ENCODE peak calls at places on chromosomes 12 and 14, in seven cellular contexts. I is tibial nerve, H is ovary, N is fibroblast of lung, D is RWPE1, Z is heart right ventricle, C is brain microvascular endothelial cell. G is an unnamed sample.

GRCh38 chr14:99596071-99596627 is 7.9 kb downstream of the CCDC85C start:
- DNase-seq in I (no peak), Z (no peak), D (no peak), N (no peak), H (no peak), C (no peak), G (no peak)

GRCh38 chr12:115871714-115872113 is 405.8 kb downstream of the MED13L start:
- DNase-seq in C (peak), N (peak), Z (no peak), H (no peak), D (peak), I (no peak), G (no peak)

GRCh38 chr12:46437411-46437810 is 64.8 kb upstream of the SLC38A2 start:
- DNase-seq in I (no peak), C (no peak), Z (no peak), D (no peak), N (no peak), H (no peak), G (no peak)

GRCh38 chr12:99386907-99387306 is 260.6 kb upstream of the GARIN6 start:
- DNase-seq in H (no peak), N (peak), I (no peak), D (no peak), C (peak), Z (no peak), G (no peak)

GRCh38 chr14:99234366-99234765 is 37.6 kb downstream of the BCL11B start:
- DNase-seq in I (no peak), N (no peak), H (no peak), D (no peak), Z (no peak), C (no peak), G (no peak)

GRCh38 chr14:105249175-105250007 is 1.1 kb downstream of the BTBD6 start:
- DNase-seq in I (no peak), H (no peak), Z (no peak), D (no peak), C (peak), N (peak), G (peak)

GRCh38 chr12:72030272-72030671 is 91.6 kb downstream of the TPH2 start:
- DNase-seq in N (peak), C (no peak), D (no peak), Z (no peak), I (no peak), H (no peak), G (no peak)

GRCh38 chr12:52203126-52203921 is 11.5 kb upstream of the KRT80 start:
- DNase-seq in D (no peak), C (peak), I (peak), N (peak), H (peak), Z (no peak), G (peak)

GRCh38 chr12:108477055-108477880 is 37.8 kb upstream of the FICD start:
- DNase-seq in I (no peak), N (no peak), Z (no peak), D (no peak), C (no peak), H (no peak), G (no peak)

GRCh38 chr12:6613015-6613775 is 6.0 kb upstream of the CHD4 start:
- DNase-seq in Z (peak), N (peak), C (peak), H (peak), I (peak), D (peak), G (peak)

GRCh38 chr12:112005419-112006395 is 7.3 kb downstream of the TMEM116 start:
- DNase-seq in N (peak), Z (no peak), C (no peak), D (peak), I (no peak), H (no peak), G (no peak)

GRCh38 chr14:53347046-53347445 is 193.9 kb upstream of the DDHD1 start:
- DNase-seq in N (no peak), C (no peak), D (no peak), H (no peak), I (no peak), Z (no peak), G (no peak)

GRCh38 chr14:22483863-22484593 is 105.0 kb downstream of the DAD1 start:
- DNase-seq in I (no peak), H (no peak), Z (no peak), N (no peak), C (peak), D (no peak), G (no peak)

GRCh38 chr14:105375635-105376057 is 22.7 kb upstream of the TEX22 start:
- DNase-seq in D (no peak), C (peak), H (no peak), N (peak), I (no peak), Z (no peak), G (no peak)

GRCh38 chr12:15214851-15215601 is 6.2 kb downstream of the RERG start:
- DNase-seq in C (no peak), Z (no peak), H (no peak), N (no peak), I (no peak), D (no peak), G (no peak)

GRCh38 chr12:41970744-41971143 is 173.9 kb downstream of the GXYLT1 start:
- DNase-seq in N (no peak), I (no peak), H (no peak), C (no peak), D (no peak), Z (no peak), G (no peak)

GRCh38 chr12:50541139-50541538 is 36.4 kb downstream of the DIP2B start:
- DNase-seq in H (no peak), N (no peak), D (no peak), Z (no peak), C (no peak), I (no peak), G (no peak)

GRCh38 chr14:68879841-68880575 is 87.1 kb upstream of the ZFP36L1 start:
- DNase-seq in C (no peak), H (no peak), N (no peak), Z (no peak), D (no peak), I (no peak), G (no peak)

GRCh38 chr12:74418573-74418972 is 119.1 kb upstream of the ATXN7L3B start:
- DNase-seq in N (no peak), I (no peak), Z (no peak), D (no peak), H (no peak), C (no peak), G (no peak)

GRCh38 chr12:49698619-49699545 is 8.3 kb downstream of the FMNL3 start:
- DNase-seq in N (peak), D (no peak), Z (peak), H (no peak), C (peak), I (no peak), G (peak)

GRCh38 chr12:103917873-103918272 is 12.3 kb upstream of the HSP90B1 start:
- DNase-seq in N (no peak), Z (no peak), I (no peak), H (no peak), D (no peak), C (no peak), G (no peak)

GRCh38 chr12:131089526-131090253 is 136.0 kb downstream of the ADGRD1 start:
- DNase-seq in N (no peak), D (no peak), H (no peak), Z (peak), I (peak), C (no peak), G (no peak)

GRCh38 chr14:67515386-67516079 is 17.6 kb upstream of the PLEKHH1 start:
- DNase-seq in C (no peak), D (no peak), I (no peak), N (peak), H (no peak), Z (peak), G (no peak)

GRCh38 chr14:39264057-39264456 is 30.3 kb downstream of the MIA2 start:
- DNase-seq in C (no peak), D (no peak), H (no peak), Z (no peak), N (no peak), I (no peak), G (no peak)

GRCh38 chr12:19031032-19031431 is 98.5 kb upstream of the PLEKHA5 start:
- DNase-seq in H (no peak), N (peak), I (no peak), C (peak), D (peak), Z (no peak), G (no peak)

GRCh38 chr12:38785376-38785775 is 120.0 kb downstream of the CPNE8 start:
- DNase-seq in N (no peak), I (no peak), Z (no peak), D (no peak), H (no peak), C (no peak), G (no peak)

GRCh38 chr12:28099862-28100261 is 90.4 kb upstream of the CCDC91 start:
- DNase-seq in H (no peak), N (no peak), I (no peak), C (no peak), D (no peak), Z (no peak), G (no peak)

GRCh38 chr12:109120095-109120494 is 3.7 kb downstream of the ACACB start:
- DNase-seq in Z (no peak), H (no peak), I (no peak), D (no peak), C (no peak), N (no peak), G (no peak)

GRCh38 chr12:32589165-32589891 is 89.8 kb upstream of the DNM1L start:
- DNase-seq in H (no peak), D (no peak), I (no peak), Z (no peak), C (no peak), N (no peak), G (no peak)

GRCh38 chr12:32586390-32586789 is 92.7 kb upstream of the DNM1L start:
- DNase-seq in Z (no peak), I (no peak), H (no peak), C (peak), N (peak), D (peak), G (no peak)

GRCh38 chr12:32587536-32588346 is 91.4 kb upstream of the DNM1L start:
- DNase-seq in H (no peak), N (no peak), I (no peak), C (no peak), D (no peak), Z (no peak), G (no peak)

GRCh38 chr12:32585680-32586079 is 93.4 kb upstream of the DNM1L start:
- DNase-seq in H (no peak), Z (no peak), D (no peak), N (no peak), C (no peak), I (no peak), G (no peak)

DNA sequence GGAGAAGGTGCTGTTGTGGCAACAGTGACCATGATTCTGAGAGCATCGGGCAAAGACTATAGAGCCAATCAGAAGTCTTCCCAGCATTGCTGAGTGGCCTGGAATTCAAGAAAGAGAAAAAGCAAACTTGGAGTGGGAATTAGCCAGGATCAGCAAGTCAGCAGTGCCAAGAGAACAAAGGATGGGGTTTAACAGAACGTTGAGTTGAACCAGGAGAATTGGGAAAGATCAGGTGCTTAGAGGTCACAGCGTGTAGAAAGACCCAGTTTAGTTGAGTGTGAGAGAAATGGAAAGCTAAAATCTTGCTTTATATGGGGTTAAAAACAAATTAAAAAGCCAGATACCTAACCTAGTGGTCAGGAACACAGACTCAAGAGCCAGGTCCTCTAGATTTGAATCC is 90.5 kb upstream of the DNM1L start:
- DNase-seq in I (no peak), D (no peak), N (no peak), Z (no peak), C (no peak), H (no peak), G (no peak)
- H3K27ac ChIP-seq in I (no peak), D (no peak), N (no peak), Z (no peak), C (no peak), H (no peak), G (no peak)

DNA sequence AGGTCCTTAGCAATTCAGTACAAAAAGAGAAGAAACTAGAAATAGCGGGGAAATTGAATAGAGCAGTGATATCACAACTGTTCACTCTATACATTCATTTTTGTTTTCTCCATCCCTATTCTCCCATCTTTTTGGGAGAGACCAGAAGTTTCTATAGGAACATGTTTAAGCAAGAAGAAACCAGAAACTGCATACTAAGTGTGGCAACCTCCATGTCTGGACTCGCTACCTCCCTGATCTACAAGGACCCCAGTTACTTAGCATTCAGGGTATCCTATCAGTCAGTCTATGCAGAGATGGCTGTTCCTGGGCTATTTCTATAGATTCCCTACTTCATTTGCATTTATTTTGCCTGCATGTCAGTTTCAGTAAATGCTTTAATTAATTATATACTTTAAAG is 178.6 kb downstream of the PHLDA1 start:
- DNase-seq in N (no peak), D (no peak), C (no peak), H (no peak), Z (no peak), I (no peak), G (no peak)
- H3K27ac ChIP-seq in N (no peak), D (no peak), C (no peak), H (no peak), Z (no peak), I (no peak), G (no peak)

GRCh38 chr12:5260086-5260485 is 171.8 kb upstream of the NTF3 start:
- DNase-seq in N (peak), D (no peak), C (no peak), I (no peak), Z (no peak), H (no peak), G (no peak)
- H3K27ac ChIP-seq in N (no peak), D (no peak), C (no peak), I (no peak), Z (no peak), H (no peak), G (no peak)

DNA sequence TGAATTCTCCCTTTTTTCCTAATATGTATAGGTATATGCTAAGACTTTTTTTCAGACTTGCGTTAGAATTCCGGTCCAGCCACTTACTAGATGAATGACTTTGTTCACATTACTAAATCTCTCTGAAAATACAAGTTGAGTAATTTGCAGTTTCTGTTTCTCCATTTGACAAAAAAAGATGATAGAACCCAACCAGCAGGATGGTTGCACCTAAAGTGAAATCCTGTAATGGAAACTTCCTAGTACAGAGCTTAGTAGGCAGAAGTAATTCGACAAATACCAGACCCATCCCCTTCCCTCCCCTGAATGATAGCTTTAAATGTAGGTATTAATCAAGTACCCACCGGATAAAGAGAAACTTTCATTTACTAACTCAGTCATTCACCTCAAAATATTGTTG is 113.6 kb upstream of the RAP1B start:
- DNase-seq in C (no peak), H (no peak), Z (no peak), I (no peak), N (peak), D (no peak), G (no peak)
- H3K27ac ChIP-seq in C (peak), H (no peak), Z (no peak), I (no peak), N (no peak), D (no peak), G (no peak)

GRCh38 chr14:50351016-50351415 is 38.9 kb downstream of the DMAC2L start:
- DNase-seq in H (no peak), N (peak), I (no peak), D (no peak), Z (no peak), C (peak), G (no peak)
- H3K27ac ChIP-seq in H (no peak), N (no peak), I (no peak), D (no peak), Z (no peak), C (no peak), G (no peak)

DNA sequence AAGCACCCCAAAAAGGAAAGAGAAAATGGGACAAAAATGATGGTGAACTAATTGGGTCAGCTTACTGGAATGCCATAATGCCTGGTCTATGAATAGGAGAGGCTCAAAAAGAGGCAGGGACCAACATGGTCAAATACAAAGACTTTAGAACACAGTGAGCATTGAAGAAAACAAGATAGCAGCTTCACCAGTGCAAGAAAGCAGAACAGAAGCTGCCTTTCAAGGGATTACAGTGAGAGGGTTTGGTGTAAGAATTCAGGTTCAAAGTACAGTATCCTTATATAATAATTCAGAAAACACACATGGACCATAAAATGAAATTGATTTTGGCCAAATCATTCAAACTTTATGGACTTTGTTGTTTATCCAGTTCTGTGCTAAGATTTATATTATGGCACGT is 162.1 kb downstream of the NAV3 start:
- DNase-seq in Z (no peak), C (no peak), H (no peak), D (no peak), N (no peak), I (no peak), G (no peak)
- H3K27ac ChIP-seq in Z (no peak), C (no peak), H (no peak), D (no peak), N (no peak), I (peak), G (no peak)

GRCh38 chr12:120536064-120536791 is 2.1 kb downstream of the RNF10 start:
- DNase-seq in H (no peak), Z (no peak), C (no peak), I (no peak), N (no peak), D (no peak), G (no peak)
- H3K27ac ChIP-seq in H (no peak), Z (no peak), C (no peak), I (peak), N (no peak), D (no peak), G (peak)

DNA sequence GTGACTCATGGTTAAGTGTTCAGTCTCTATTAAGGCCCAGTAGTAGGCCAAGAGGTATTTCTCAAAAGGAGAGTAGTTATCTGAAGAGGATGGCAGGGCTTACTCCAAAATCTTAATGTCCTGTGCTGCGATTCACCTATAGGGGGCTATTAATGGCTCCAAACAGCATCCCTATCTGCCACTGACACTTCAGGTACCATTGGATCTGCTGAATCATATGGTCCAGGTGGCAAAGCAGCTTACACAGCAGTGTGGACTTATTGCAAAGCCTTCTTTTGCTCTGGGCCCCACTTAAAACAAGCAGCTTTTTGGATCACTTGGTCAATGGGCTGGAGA is 60.8 kb upstream of the ATP2B1 start:
- DNase-seq in I (no peak), Z (no peak), N (no peak), D (no peak), H (no peak), C (no peak), G (no peak)
- H3K27ac ChIP-seq in I (no peak), Z (no peak), N (peak), D (no peak), H (no peak), C (peak), G (no peak)

GRCh38 chr14:103535891-103536565 is 7.0 kb downstream of the TRMT61A start:
- DNase-seq in Z (peak), H (no peak), C (no peak), I (no peak), D (no peak), N (no peak), G (no peak)
- H3K27ac ChIP-seq in Z (no peak), H (no peak), C (no peak), I (peak), D (peak), N (no peak), G (no peak)

DNA sequence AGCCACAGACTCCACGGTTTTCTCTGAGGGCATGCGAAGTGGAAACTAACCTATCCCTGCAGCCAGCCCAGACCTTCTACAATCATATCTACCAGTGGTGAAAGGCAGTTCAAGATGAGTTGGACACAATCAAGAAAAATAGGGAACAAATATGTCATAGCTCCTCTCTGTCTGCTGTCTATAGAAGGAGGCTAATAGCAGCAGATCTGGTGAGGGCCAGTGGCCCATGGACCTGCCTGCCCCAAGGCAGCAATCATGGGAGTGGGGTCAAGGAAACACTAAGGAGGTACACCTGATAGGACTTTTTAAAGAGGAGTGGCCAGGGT is 149.5 kb downstream of the PRKCH start:
- DNase-seq in D (no peak), I (no peak), N (no peak), H (no peak), Z (no peak), C (no peak), G (no peak)
- H3K27ac ChIP-seq in D (peak), I (peak), N (peak), H (no peak), Z (peak), C (peak), G (peak)

G was measured in right atrium auricular region.